ENCODE peak calls at places on chromosomes 16 and 17, in nine cellular contexts. K is ascending aorta, O is esophagus squamous epithelium, U is SW 1271, B is GM03348, F is H9, Y is dorsolateral prefrontal cortex, G is psoas muscle, A is HTR-8/SVneo. I is an unnamed sample.

GRCh38 chr16:86509759-86510464 is 415 bp upstream of the FOXF1 start:
- DNase-seq in A (peak; percentile 53), G (peak; percentile 51), B (peak; percentile 76), O (no peak), K (no peak), U (peak; percentile 52), Y (no peak), F (peak; percentile 85), I (peak; percentile 79)

GRCh38 chr17:57485916-57486315 is 229.6 kb downstream of the MSI2 start:
- DNase-seq in U (no peak), F (no peak), K (no peak), G (no peak), Y (no peak), A (no peak), B (no peak), O (no peak), I (no peak)

GRCh38 chr16:52552643-52553042 is 5.7 kb upstream of the TOX3 start:
- DNase-seq in F (no peak), Y (no peak), B (no peak), A (no peak), K (no peak), G (no peak), O (no peak), U (no peak), I (no peak)

GRCh38 chr17:38879878-38880727 is 10.2 kb downstream of the LASP1 start:
- DNase-seq in Y (no peak), G (no peak), O (no peak), A (peak; percentile 97), F (peak; percentile 96), U (peak; percentile 90), K (peak; percentile 76), B (peak; percentile 92), I (no peak)

GRCh38 chr16:83301966-83302365 is 505.8 kb upstream of the HSBP1 start:
- DNase-seq in K (no peak), U (no peak), B (no peak), O (no peak), F (no peak), A (no peak), G (no peak), Y (no peak), I (no peak)

GRCh38 chr17:73969956-73970355 is 233.5 kb upstream of the RPL38 start:
- DNase-seq in F (no peak), K (no peak), A (no peak), O (no peak), G (no peak), Y (peak; percentile 42), B (no peak), U (no peak), I (no peak)

GRCh38 chr17:1490643-1491405 is 1.7 kb downstream of the MYO1C start:
- DNase-seq in B (peak; percentile 88), K (peak; percentile 81), F (peak; percentile 76), O (no peak), U (peak; percentile 60), G (peak; percentile 78), Y (peak; percentile 62), A (peak; percentile 73), I (peak; percentile 49)

GRCh38 chr17:7147772-7148171 is 31.4 kb downstream of the ASGR1 start:
- DNase-seq in B (no peak), A (no peak), U (no peak), Y (no peak), O (no peak), K (no peak), G (no peak), F (no peak), I (no peak)

I was measured in HEK293T.